ENCODE peak calls at places on chromosomes 3 and 15, in four cellular contexts. M, E, C and S are unnamed samples.

GRCh38 chr3:147945968-147946519 is 536.9 kb downstream of the ZIC1 start:
- DNase-seq in M (peak; percentile 65), E (peak; percentile 85), C (peak; percentile 48), S (no peak)

GRCh38 chr3:129553771-129554170 is 10.8 kb downstream of the H1-8 start:
- DNase-seq in M (no peak), E (no peak), C (no peak), S (peak; percentile 48)

GRCh38 chr15:51229907-51230328 is 108.5 kb downstream of the CYP19A1 start:
- DNase-seq in M (peak; percentile 48), E (peak; percentile 72), C (peak; percentile 55), S (peak; percentile 2)

GRCh38 chr3:126817781-126818180 is 113.7 kb downstream of the CHCHD6 start:
- DNase-seq in M (no peak), E (no peak), C (no peak), S (no peak)

GRCh38 chr3:179852117-179852886 is 184.4 kb downstream of the PEX5L start:
- DNase-seq in M (peak; percentile 7), E (peak; percentile 58), C (no peak), S (no peak)

GRCh38 chr3:141795719-141796435 is 32.7 kb downstream of the GRK7 start:
- DNase-seq in M (no peak), E (peak; percentile 72), C (peak; percentile 42), S (no peak)

GRCh38 chr3:142272200-142272891 is 47.0 kb upstream of the GK5 start:
- DNase-seq in M (no peak), E (no peak), C (no peak), S (no peak)

GRCh38 chr3:179227349-179227748 is 23.6 kb downstream of the KCNMB3 start:
- DNase-seq in M (no peak), E (peak; percentile 60), C (no peak), S (no peak)

GRCh38 chr15:80234883-80235282 is 17.1 kb downstream of the CTXND1 start:
- DNase-seq in M (no peak), E (peak; percentile 59), C (no peak), S (peak; percentile 42)

DNA sequence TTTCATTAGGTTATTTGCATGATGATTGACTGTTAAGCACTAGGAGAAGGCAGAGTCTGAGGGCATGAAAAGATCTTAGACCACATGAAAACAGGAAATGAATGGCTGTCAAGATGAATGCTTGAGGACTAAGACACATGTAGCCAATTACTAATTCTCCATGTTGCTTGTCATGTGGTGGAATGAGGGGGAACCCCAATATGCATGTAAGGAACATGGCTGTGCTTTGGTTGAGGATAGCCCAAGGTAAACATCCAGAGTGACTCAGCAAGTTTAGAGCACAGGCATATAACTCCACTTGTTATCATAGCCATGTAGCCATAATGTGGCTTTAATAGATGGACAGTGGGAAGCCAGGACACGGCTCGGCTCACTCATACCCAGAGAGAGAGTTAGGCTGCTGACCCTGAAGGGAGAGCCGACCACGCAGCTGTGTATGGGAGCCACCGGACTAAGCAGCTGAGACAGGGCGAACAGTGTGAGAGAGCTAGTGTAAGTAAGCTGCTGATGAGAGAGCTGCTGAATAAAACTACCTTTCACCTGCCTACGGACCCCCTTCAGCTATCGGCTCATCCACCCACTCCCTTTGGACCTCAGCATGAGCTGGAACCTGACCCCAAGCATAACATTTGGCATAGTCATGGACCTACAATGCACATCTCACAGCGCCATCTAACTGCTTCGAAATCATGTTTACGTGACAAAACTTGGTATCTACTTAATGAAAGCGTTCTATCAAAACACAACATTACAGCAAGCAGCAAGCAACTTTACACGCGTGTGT is 37.6 kb downstream of the ANO10 start:
- DNase-seq in M (no peak), E (peak; percentile 7), C (no peak), S (no peak)
- TF ChIP-seq EZH2phosphoT487 in M (no peak), E (no peak), C (no peak), S (no peak)

DNA sequence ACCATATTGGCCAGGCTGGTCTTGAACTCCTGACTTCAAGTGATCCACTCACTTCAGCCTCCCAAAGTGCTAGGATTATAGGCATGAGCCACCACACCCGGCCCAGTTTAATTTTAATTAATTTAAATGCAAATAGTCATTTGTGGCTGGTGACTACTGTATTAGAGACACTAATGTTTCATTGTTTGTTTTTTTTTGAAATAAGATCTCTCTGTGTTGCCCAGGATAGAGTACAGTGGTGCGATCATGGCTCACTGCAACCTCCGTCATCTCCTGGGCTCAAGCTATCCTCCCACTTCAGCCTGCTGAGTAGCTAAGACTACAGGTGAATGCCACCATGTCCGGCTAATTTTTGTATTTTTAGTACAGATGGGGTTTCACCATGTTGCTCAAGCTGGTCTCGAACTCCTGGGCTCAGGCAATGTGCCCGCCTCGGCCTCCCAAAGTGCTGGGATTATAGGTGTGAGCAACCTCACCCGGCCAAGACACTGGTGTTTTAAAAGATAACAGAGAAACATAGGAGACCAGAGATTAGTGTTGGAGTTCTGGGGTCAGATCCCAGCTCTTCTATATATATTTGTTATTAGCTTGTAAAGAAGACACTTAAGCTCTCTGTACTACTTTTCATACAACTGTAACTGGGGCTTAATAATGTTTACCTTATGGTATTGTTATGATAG is 34.5 kb upstream of the RAB11A start:
- DNase-seq in M (no peak), E (no peak), C (no peak), S (no peak)
- TF ChIP-seq EZH2phosphoT487 in M (no peak), E (no peak), C (no peak), S (no peak)

GRCh38 chr15:99429681-99430081 is 136.1 kb upstream of the MEF2A start:
- DNase-seq in M (no peak), E (no peak), C (no peak), S (no peak)

GRCh38 chr15:99433026-99433756 is 132.6 kb upstream of the MEF2A start:
- DNase-seq in M (peak; percentile 45), E (peak; percentile 47), C (no peak), S (no peak)

GRCh38 chr15:99432271-99433025 is 133.3 kb upstream of the MEF2A start:
- DNase-seq in M (no peak), E (no peak), C (no peak), S (no peak)

GRCh38 chr15:99431661-99432091 is 134.1 kb upstream of the MEF2A start:
- DNase-seq in M (no peak), E (no peak), C (no peak), S (no peak)

GRCh38 chr15:99430881-99431401 is 134.8 kb upstream of the MEF2A start:
- DNase-seq in M (no peak), E (no peak), C (no peak), S (no peak)
- TF ChIP-seq EZH2phosphoT487 in M (no peak), E (no peak), C (no peak), S (no peak)

GRCh38 chr3:3015472-3016089 is 94.6 kb downstream of the IL5RA start:
- DNase-seq in M (peak; percentile 64), E (peak; percentile 14), C (peak; percentile 58), S (no peak)
- TF ChIP-seq EZH2phosphoT487 in M (no peak), E (no peak), C (no peak), S (no peak)

GRCh38 chr3:58622436-58622835 is 44.1 kb downstream of the FAM3D start:
- DNase-seq in M (no peak), E (no peak), C (no peak), S (no peak)

GRCh38 chr3:58621086-58621830 is 44.1 kb upstream of the FAM107A start:
- DNase-seq in M (no peak), E (no peak), C (no peak), S (no peak)

GRCh38 chr3:58623478-58623877 is 43.1 kb downstream of the FAM3D start:
- DNase-seq in M (no peak), E (no peak), C (no peak), S (no peak)

GRCh38 chr3:58617338-58617761 is 40.2 kb upstream of the FAM107A start:
- DNase-seq in M (peak; percentile 53), E (no peak), C (no peak), S (no peak)

GRCh38 chr3:58620446-58620845 is 43.3 kb upstream of the FAM107A start:
- DNase-seq in M (no peak), E (no peak), C (no peak), S (no peak)
- TF ChIP-seq EZH2phosphoT487 in M (no peak), E (no peak), C (no peak), S (no peak)